ENCODE peak calls at places on chromosomes 6 and 20, in five cellular contexts. Z is astrocyte; W is CD4-positive, CD25-positive, alpha-beta regulatory T cell; D is neural progenitor cell; X is AG09309. Y is an unnamed sample.

GRCh38 chr6:26232950-26233607 is 131.9 kb upstream of the BTN3A2 start:
- DNase-seq in W (peak), D (peak), X (no peak), Z (peak), Y (no peak)

GRCh38 chr6:2765896-2766766 is 938 bp downstream of the WRNIP1 start:
- DNase-seq in W (no peak), X (no peak), D (peak), Z (peak), Y (no peak)

GRCh38 chr6:126886106-126886505 is 232.4 kb upstream of the RSPO3 start:
- DNase-seq in Z (peak), W (no peak), D (no peak), X (no peak), Y (no peak)

GRCh38 chr20:33030076-33030475 is 1.4 kb upstream of the BPIFB6 start:
- DNase-seq in Z (no peak), D (no peak), W (no peak), X (no peak), Y (no peak)

GRCh38 chr20:32538526-32538918 is 46.6 kb downstream of the NOL4L start:
- DNase-seq in D (no peak), W (peak), Z (no peak), X (no peak), Y (peak)

GRCh38 chr6:93088675-93089575 is 330.4 kb downstream of the EPHA7 start:
- DNase-seq in W (no peak), X (no peak), D (no peak), Z (no peak), Y (no peak)

GRCh38 chr6:127119361-127120108 is 1.1 kb downstream of the RSPO3 start:
- DNase-seq in D (peak), W (no peak), Z (no peak), X (no peak), Y (no peak)

GRCh38 chr20:4369798-4370124 is 351.9 kb upstream of the PRND start:
- DNase-seq in D (no peak), X (no peak), Z (no peak), W (no peak), Y (no peak)

GRCh38 chr6:118574051-118574865 is 26.2 kb downstream of the PLN start:
- DNase-seq in D (peak), Z (peak), X (no peak), W (no peak), Y (no peak)

GRCh38 chr6:3748208-3748701 is 3.3 kb downstream of the PXDC1 start:
- DNase-seq in X (peak), D (peak), W (no peak), Z (peak), Y (peak)

GRCh38 chr6:157943249-157943963 is 38.3 kb upstream of the SYNJ2 start:
- DNase-seq in D (no peak), Z (no peak), X (no peak), W (no peak), Y (no peak)

GRCh38 chr6:15452182-15452941 is 206.5 kb downstream of the JARID2 start:
- DNase-seq in Z (no peak), X (no peak), W (no peak), D (no peak), Y (no peak)

DNA sequence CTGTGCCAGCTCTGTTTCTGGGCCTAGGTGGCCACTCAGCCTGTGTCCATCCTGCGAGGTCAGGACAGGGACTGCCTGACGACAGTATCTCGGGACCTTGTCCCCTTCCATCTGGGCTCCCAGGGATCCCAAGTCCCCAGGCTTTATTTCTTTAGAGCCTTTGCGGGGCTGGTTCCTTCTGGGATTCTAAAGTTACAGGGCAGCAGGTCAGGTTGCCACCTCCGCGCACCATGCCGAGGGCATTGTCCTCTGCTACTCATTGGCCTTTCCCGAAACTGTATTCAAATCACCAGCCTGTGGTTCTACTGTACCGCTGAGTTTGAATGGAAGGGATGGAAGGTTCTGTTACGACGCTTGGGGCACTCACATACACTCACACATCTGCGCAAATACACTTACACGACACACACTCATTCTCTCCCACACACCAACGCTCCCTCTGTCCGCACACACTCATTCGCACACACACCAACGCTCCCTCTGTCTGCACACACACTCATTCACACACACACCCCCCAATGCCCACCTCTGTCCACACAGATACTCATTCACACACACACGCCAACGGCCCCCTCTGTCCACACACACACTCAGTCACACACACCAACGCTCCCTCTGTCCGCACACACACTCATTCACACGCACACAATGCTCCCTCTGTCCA is 59.8 kb upstream of the THBS2 start:
- DNase-seq in W (no peak), X (no peak), Z (no peak), D (no peak), Y (no peak)
- H3K4me3 ChIP-seq in W (no peak), X (no peak), Z (no peak), D (no peak), Y (no peak)

GRCh38 chr20:59301343-59302007 is 1.1 kb downstream of the EDN3 start:
- DNase-seq in D (no peak), W (no peak), Z (no peak), X (no peak), Y (no peak)

GRCh38 chr20:59300341-59301081 is at the start of gene EDN3:
- DNase-seq in Z (no peak), X (no peak), W (no peak), D (peak), Y (no peak)

GRCh38 chr20:59297641-59298040 is 2.8 kb upstream of the EDN3 start:
- DNase-seq in D (peak), X (no peak), W (no peak), Z (no peak), Y (no peak)

GRCh38 chr20:59295531-59295930 is 4.9 kb upstream of the EDN3 start:
- DNase-seq in D (no peak), W (no peak), X (no peak), Z (no peak), Y (no peak)

GRCh38 chr20:59299961-59300340 is 460 bp upstream of the EDN3 start:
- DNase-seq in W (no peak), D (no peak), X (no peak), Z (no peak), Y (no peak)
- H3K4me3 ChIP-seq in W (no peak), D (peak), X (no peak), Z (no peak), Y (no peak)

DNA sequence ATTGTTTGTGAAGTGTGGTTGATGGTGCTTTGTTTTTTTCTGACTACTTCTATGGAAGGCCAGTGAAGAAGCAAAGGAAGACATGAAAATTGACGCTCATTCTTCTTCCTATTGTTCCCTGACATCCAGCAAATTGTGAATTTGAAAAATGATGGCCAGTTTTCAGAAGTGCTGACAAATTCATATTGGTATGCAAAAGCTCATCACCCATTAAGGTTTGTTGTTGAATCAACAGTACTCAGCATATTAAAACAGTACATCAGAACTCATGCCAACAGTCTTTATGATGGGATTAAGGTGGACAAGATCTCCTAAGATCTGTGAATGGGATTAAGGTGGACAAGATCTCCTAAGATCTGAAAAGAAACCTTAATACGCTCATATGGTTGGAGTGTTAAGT is 1.0 kb upstream of the MTG2 start:
- DNase-seq in X (no peak), Z (no peak), W (no peak), D (no peak), Y (no peak)
- H3K4me3 ChIP-seq in X (no peak), Z (peak), W (peak), D (peak), Y (peak)

GRCh38 chr6:41426888-41427641 is 91.7 kb downstream of the NCR2 start:
- DNase-seq in W (no peak), D (peak), X (no peak), Z (no peak), Y (no peak)
- H3K4me3 ChIP-seq in W (no peak), D (peak), X (no peak), Z (no peak), Y (peak)

DNA sequence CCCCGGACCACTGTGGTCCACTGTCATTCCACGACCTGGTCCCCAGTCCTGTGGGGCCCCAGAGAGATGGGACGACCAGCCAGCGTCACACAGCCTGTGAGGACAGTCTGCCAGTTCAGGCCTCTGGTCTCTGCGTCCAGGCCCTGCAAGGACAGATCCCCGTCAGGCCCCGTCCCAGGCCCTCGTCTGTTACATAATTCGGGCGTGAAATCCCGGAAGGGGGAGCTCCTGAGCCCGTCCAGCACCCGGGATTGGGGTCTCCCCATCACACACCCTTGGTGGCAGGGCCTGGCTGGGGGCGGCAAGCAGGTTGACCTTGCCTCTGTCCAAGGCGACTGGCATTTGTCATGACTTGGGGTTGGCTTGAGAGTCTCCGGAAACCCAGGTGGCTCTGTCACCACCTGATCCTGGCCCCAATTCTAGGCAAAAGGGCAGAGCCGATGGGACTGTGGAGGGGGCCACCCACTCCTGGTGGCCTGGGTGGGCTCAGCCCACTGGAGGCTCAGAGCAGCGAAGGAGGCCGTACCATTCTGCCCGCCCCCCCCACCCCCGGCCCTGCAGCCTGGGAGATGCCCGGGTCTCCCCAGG is 73.8 kb upstream of the GATA5 start:
- DNase-seq in D (peak), W (no peak), Z (no peak), X (no peak), Y (no peak)
- H3K4me3 ChIP-seq in D (no peak), W (no peak), Z (no peak), X (no peak), Y (no peak)

GRCh38 chr6:134708079-134708478 is 241.8 kb downstream of the ALDH8A1 start:
- DNase-seq in Z (no peak), D (no peak), X (no peak), W (no peak), Y (no peak)
- H3K4me3 ChIP-seq in Z (no peak), D (no peak), X (no peak), W (no peak), Y (no peak)

GRCh38 chr20:50379049-50379990 is 130.9 kb upstream of the PTPN1 start:
- DNase-seq in X (peak), Z (peak), W (no peak), D (no peak), Y (peak)
- H3K4me3 ChIP-seq in X (peak), Z (no peak), W (no peak), D (no peak), Y (no peak)

GRCh38 chr20:19785886-19786285 is 27.8 kb downstream of the RIN2 start:
- DNase-seq in Z (peak), X (peak), D (no peak), W (no peak), Y (peak)

GRCh38 chr20:19785173-19785799 is 27.2 kb downstream of the RIN2 start:
- DNase-seq in D (no peak), Z (peak), W (no peak), X (peak), Y (no peak)

GRCh38 chr20:19784511-19785172 is 26.6 kb downstream of the RIN2 start:
- DNase-seq in Z (peak), D (peak), X (peak), W (no peak), Y (peak)

GRCh38 chr20:19782669-19783068 is 24.6 kb downstream of the RIN2 start:
- DNase-seq in W (no peak), D (no peak), X (no peak), Z (no peak), Y (no peak)

GRCh38 chr20:19783966-19784401 is 25.9 kb downstream of the RIN2 start:
- DNase-seq in D (no peak), Z (peak), W (no peak), X (no peak), Y (peak)
- H3K4me3 ChIP-seq in D (no peak), Z (no peak), W (no peak), X (no peak), Y (no peak)

GRCh38 chr20:45313943-45314342 is 5.8 kb upstream of the MATN4 start:
- DNase-seq in D (no peak), Z (no peak), W (no peak), X (no peak), Y (no peak)

GRCh38 chr20:45312241-45312640 is 4.1 kb upstream of the MATN4 start:
- DNase-seq in D (no peak), X (no peak), Z (no peak), W (no peak), Y (no peak)

GRCh38 chr20:45311589-45312211 is 3.6 kb upstream of the MATN4 start:
- DNase-seq in Z (peak), D (peak), W (peak), X (no peak), Y (no peak)

GRCh38 chr20:45315672-45316071 is 7.6 kb upstream of the MATN4 start:
- DNase-seq in Z (no peak), D (no peak), W (no peak), X (no peak), Y (no peak)

GRCh38 chr20:45313065-45313695 is 5.1 kb upstream of the MATN4 start:
- DNase-seq in Z (no peak), W (no peak), D (no peak), X (no peak), Y (no peak)
- H3K4me3 ChIP-seq in Z (no peak), W (no peak), D (no peak), X (no peak), Y (no peak)

GRCh38 chr6:163860194-163861081 is 445.9 kb downstream of the QKI start:
- DNase-seq in D (no peak), X (peak), W (no peak), Z (peak), Y (peak)
- H3K4me3 ChIP-seq in D (no peak), X (peak), W (no peak), Z (peak), Y (peak)

Y was measured in brain microvascular endothelial cell.